ENCODE peak calls at places on chromosomes 5 and 9, in nine cellular contexts. F is endothelial cell, M is MM.1S, D is uterus, R is mesothelial cell of epicardium, H is cardiac fibroblast, K is fibroblast of mammary gland, W is AG10803, U is body of pancreas. G is an unnamed sample.

GRCh38 chr9:79917417-79917816 is 345.7 kb downstream of the TLE4 start:
- DNase-seq in D (no peak), R (no peak), H (peak), W (peak), F (no peak), M (no peak), K (peak), U (no peak), G (no peak)

GRCh38 chr9:127586537-127586936 is 25.5 kb upstream of the STXBP1 start:
- DNase-seq in H (peak), K (peak), R (peak), F (peak), D (peak), U (peak), M (peak), W (peak), G (peak)

GRCh38 chr5:134586866-134587524 is 45.6 kb downstream of the SAR1B start:
- DNase-seq in M (peak), K (peak), R (no peak), H (peak), W (peak), F (peak), D (peak), U (peak), G (peak)

GRCh38 chr5:66739923-66740322 is 143.7 kb downstream of the MAST4 start:
- DNase-seq in R (no peak), M (no peak), W (no peak), H (no peak), K (no peak), U (no peak), F (no peak), D (no peak), G (no peak)

GRCh38 chr5:148543727-148544126 is 110.6 kb downstream of the HTR4 start:
- DNase-seq in H (no peak), F (no peak), M (no peak), R (no peak), U (no peak), D (no peak), K (peak), W (no peak), G (no peak)

GRCh38 chr5:115738807-115739206 is 77.7 kb downstream of the CDO1 start:
- DNase-seq in F (no peak), U (no peak), D (no peak), R (no peak), K (no peak), W (no peak), H (no peak), M (no peak), G (no peak)

GRCh38 chr5:84085387-84086041 is 299.2 kb downstream of the EDIL3 start:
- DNase-seq in R (no peak), W (no peak), D (no peak), M (no peak), K (no peak), H (no peak), U (no peak), F (no peak), G (no peak)

GRCh38 chr5:14118551-14119320 is 24.4 kb upstream of the TRIO start:
- DNase-seq in M (no peak), U (peak), W (no peak), R (no peak), K (no peak), D (no peak), H (no peak), F (peak), G (no peak)

GRCh38 chr9:93280661-93281259 is 96.8 kb downstream of the WNK2 start:
- DNase-seq in D (no peak), R (no peak), K (no peak), W (no peak), U (no peak), H (no peak), M (no peak), F (no peak), G (no peak)

DNA sequence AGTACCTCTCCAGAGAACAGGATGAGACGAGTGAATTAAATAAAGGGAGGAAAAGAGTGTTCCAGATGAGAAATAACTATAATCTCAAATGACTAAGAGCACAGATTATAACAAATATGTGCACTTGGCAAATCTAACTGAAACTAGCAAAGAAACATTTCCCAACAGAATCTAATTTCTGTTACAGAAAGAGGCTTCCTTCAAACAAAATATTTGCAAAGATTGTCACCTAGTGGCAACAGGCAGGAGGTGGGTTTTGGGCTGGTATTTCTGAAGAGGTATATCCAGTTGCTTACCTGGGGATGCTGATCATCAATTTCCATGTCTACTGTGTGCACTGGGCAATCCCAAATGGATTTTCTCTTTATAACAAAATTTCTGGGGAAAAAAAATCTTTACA is 5.6 kb upstream of the SPDL1 start:
- DNase-seq in U (no peak), K (peak), R (no peak), D (no peak), W (peak), H (peak), F (no peak), M (peak), G (peak)
- TF ChIP-seq CTCF in U (no peak), K (peak), R (no peak), D (no peak), W (peak), H (peak), F (no peak), M (peak), G (peak)

GRCh38 chr5:15463231-15463630 is 36.7 kb upstream of the FBXL7 start:
- DNase-seq in D (no peak), K (peak), U (no peak), H (peak), F (no peak), R (no peak), W (peak), M (peak), G (no peak)
- TF ChIP-seq CTCF in D (peak), K (peak), U (no peak), H (peak), F (peak), R (no peak), W (peak), M (peak), G (no peak)

GRCh38 chr9:21696411-21696865 is 106.0 kb upstream of the MTAP start:
- DNase-seq in H (peak), M (no peak), U (no peak), D (no peak), F (no peak), K (no peak), R (no peak), W (no peak), G (peak)
- TF ChIP-seq CTCF in H (peak), M (no peak), U (no peak), D (no peak), F (no peak), K (peak), R (no peak), W (no peak), G (no peak)

DNA sequence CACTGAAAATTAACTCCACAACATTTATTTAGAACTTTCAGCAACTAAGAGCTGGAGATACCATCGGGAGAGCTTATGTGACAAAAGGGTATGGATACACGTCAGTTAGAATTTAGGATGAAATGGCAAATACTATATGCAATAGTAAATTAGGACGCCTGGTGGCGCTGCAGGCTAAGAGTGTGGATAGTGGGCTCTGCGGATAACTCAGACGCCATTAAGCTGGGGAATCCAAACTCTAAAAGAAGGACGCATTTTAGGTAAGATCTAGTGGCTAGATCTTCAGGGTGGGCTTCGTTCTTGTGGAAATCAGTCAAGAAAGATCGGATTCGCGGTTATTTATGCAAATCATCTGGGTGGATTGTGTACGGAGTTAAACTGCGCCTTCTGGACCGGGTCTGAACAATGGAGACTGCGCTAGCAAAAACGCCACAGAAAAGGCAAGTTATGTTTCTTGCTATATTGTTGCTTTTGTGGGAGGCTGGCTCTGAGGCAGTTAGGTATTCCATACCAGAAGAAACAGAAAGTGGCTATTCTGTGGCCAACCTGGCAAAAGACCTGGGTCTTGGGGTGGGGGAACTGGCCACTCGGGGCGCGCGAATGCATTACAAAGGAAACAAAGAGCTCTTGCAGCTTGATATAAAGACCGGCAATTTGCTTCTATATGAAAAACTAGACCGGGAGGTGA is at the start of gene PCDHB5:
- DNase-seq in R (no peak), D (no peak), H (peak), U (peak), W (peak), K (peak), M (no peak), F (peak), G (no peak)
- TF ChIP-seq CTCF in R (no peak), D (no peak), H (peak), U (peak), W (peak), K (peak), M (peak), F (peak), G (no peak)

GRCh38 chr5:74200560-74200959 is 440.0 kb downstream of the ENC1 start:
- DNase-seq in H (no peak), F (no peak), U (no peak), W (peak), M (no peak), R (no peak), D (no peak), K (no peak), G (no peak)

GRCh38 chr5:74199436-74200210 is 440.9 kb downstream of the ENC1 start:
- DNase-seq in W (peak), R (no peak), U (no peak), D (no peak), H (no peak), M (no peak), K (peak), F (no peak), G (no peak)

GRCh38 chr5:74199005-74199404 is 441.5 kb downstream of the ENC1 start:
- DNase-seq in U (no peak), F (no peak), W (peak), M (no peak), D (no peak), K (peak), R (no peak), H (no peak), G (peak)

GRCh38 chr5:74198156-74198555 is 442.4 kb downstream of the ENC1 start:
- DNase-seq in K (no peak), R (no peak), M (peak), W (no peak), D (no peak), F (no peak), U (no peak), H (no peak), G (no peak)

DNA sequence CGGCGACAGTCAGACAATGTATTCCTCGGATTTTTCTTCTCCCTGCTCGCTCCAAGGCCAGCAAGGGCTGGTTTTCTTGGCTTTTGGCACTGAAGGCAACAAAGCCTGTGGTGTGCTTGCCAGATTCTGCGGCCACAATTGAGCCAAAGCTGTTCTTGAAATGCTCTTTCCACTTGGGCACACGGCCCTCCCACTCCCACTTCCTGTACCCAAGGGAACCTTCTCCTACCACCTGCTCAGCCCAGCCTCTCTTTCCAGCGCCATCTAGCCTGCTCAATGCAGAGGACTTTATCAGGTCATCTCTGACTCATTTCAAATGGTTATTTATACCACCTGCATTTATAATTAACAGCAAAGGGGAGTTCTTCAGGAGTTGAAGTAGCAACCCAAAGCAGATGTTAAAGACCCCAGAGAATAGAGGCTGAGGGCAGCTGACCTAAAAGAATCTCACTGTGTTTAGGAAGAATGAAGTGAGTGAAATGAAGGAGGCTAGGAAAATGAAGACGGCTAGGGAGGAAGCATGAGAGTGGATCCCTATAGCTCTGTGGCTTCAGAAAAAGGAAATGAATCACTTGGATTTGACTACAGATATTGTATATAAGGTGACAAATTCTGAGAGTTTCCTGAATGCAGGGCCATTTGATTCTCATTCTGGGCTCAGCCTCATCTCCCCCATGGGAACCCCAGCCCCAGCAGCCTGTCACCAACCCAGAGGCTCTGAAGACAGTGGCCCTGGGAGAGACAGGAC is 439.0 kb downstream of the ENC1 start:
- DNase-seq in R (no peak), H (peak), F (no peak), K (peak), U (peak), M (no peak), D (no peak), W (peak), G (peak)
- TF ChIP-seq CTCF in R (no peak), H (no peak), F (no peak), K (no peak), U (no peak), M (no peak), D (no peak), W (no peak), G (no peak)

GRCh38 chr5:170570492-170570891 is 66.7 kb downstream of the KCNIP1 start:
- DNase-seq in M (no peak), H (no peak), F (no peak), U (peak), W (no peak), R (no peak), K (no peak), D (no peak), G (no peak)

GRCh38 chr5:170571885-170572284 is 68.1 kb downstream of the KCNIP1 start:
- DNase-seq in R (no peak), H (no peak), U (no peak), M (no peak), K (no peak), W (no peak), F (peak), D (no peak), G (no peak)

GRCh38 chr5:170572453-170572852 is 68.6 kb downstream of the KCNIP1 start:
- DNase-seq in W (peak), F (no peak), U (peak), K (peak), R (no peak), H (no peak), D (no peak), M (peak), G (peak)

GRCh38 chr5:170573119-170573518 is 69.3 kb downstream of the KCNIP1 start:
- DNase-seq in F (no peak), R (no peak), D (no peak), U (no peak), W (no peak), K (no peak), M (no peak), H (no peak), G (no peak)

DNA sequence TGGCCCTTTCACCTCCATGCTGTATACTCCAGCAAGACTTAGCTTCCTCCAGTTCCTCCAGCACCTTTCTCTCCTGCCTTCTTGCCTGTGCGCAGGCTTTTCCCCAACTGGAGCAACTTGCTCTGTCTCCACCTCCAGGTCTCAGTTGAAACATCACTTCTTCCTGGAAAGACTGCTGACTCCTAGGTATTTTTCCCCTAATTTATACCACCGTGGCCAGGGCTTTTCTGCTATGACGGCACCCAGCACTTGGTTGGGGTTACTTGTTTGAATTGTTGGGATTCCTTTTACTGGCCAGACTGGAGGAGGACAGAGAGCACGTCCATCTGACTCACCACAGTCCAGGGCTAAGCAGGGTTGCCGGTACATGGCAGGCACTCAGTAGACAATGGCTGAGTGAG is 67.5 kb downstream of the KCNIP1 start:
- DNase-seq in D (no peak), M (no peak), F (no peak), K (peak), W (peak), H (peak), R (no peak), U (no peak), G (no peak)
- TF ChIP-seq CTCF in D (no peak), M (no peak), F (no peak), K (no peak), W (peak), H (no peak), R (no peak), U (no peak), G (no peak)

DNA sequence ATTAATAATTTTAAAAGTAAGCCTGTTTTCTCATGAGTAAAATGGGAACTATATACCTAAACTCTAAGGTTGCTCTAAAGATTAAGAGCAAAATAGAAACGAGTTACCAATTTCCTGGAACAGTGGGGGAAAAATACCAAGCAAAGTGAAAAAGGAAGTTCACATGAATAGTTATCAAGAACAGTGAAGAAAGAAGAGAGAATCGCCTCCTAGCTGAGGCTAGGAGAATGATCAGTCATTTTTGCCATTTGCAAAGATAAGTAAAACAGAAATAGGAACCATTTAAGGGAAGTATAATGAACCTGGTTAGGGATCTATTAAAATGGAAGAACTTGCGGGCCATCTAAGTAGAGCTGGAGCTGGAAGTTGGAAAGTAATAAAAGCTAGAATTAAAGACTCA is 50.7 kb downstream of the P4HA2 start:
- DNase-seq in H (peak), R (no peak), D (no peak), W (no peak), M (peak), K (peak), F (no peak), U (no peak), G (peak)
- TF ChIP-seq CTCF in H (peak), R (no peak), D (no peak), W (peak), M (peak), K (peak), F (no peak), U (no peak), G (peak)

GRCh38 chr9:96651626-96652025 is 3.5 kb downstream of the PRXL2C start:
- DNase-seq in F (no peak), H (peak), W (no peak), K (peak), M (peak), D (no peak), U (no peak), R (no peak), G (peak)
- TF ChIP-seq CTCF in F (no peak), H (peak), W (peak), K (peak), M (peak), D (no peak), U (no peak), R (peak), G (peak)

GRCh38 chr9:116000748-116001329 is 152.8 kb upstream of the PAPPA start:
- DNase-seq in F (peak), U (peak), R (no peak), D (no peak), W (no peak), M (no peak), H (peak), K (no peak), G (peak)

GRCh38 chr9:115999498-115999897 is 154.1 kb upstream of the PAPPA start:
- DNase-seq in W (peak), K (peak), F (no peak), H (peak), M (no peak), R (no peak), U (no peak), D (no peak), G (no peak)

GRCh38 chr9:116002181-116002580 is 151.4 kb upstream of the PAPPA start:
- DNase-seq in U (no peak), H (no peak), K (no peak), M (no peak), F (no peak), R (no peak), D (no peak), W (peak), G (no peak)

GRCh38 chr9:115997923-115998322 is 155.7 kb upstream of the PAPPA start:
- DNase-seq in W (peak), R (no peak), M (no peak), H (peak), U (no peak), D (peak), F (no peak), K (peak), G (no peak)

GRCh38 chr9:115998661-115999060 is 154.9 kb upstream of the PAPPA start:
- DNase-seq in R (no peak), U (no peak), K (no peak), D (no peak), M (no peak), W (peak), F (no peak), H (peak), G (no peak)
- TF ChIP-seq CTCF in R (no peak), U (no peak), K (no peak), D (no peak), M (no peak), W (no peak), F (no peak), H (no peak), G (no peak)

GRCh38 chr5:142164315-142164714 is 55.7 kb downstream of the NDFIP1 start:
- DNase-seq in M (no peak), W (no peak), U (no peak), R (no peak), D (no peak), H (no peak), K (no peak), F (no peak), G (no peak)
- TF ChIP-seq CTCF in M (no peak), W (no peak), U (no peak), R (no peak), D (no peak), H (no peak), K (no peak), F (no peak), G (no peak)